ENCODE peak calls at places on chromosomes 16 and 17, in seven cellular contexts. E is GM13976; V is left ventricle myocardium inferior; O is fibroblast of pulmonary artery; L is DND-41; D is PC-9; F is CD4-positive, alpha-beta T cell. T is an unnamed sample.

GRCh38 chr17:40209404-40210093 is 9.6 kb upstream of the WIPF2 start:
- DNase-seq in O (no peak), D (no peak), E (no peak), L (no peak), V (no peak), F (no peak), T (no peak)

GRCh38 chr16:63361032-63361624 is 1324.9 kb upstream of the CDH8 start:
- DNase-seq in L (peak; percentile 25), E (peak; percentile 32), D (no peak), O (peak; percentile 78), F (no peak), V (no peak), T (peak; percentile 67)

GRCh38 chr17:58052951-58053715 is 30.1 kb upstream of the DYNLL2 start:
- DNase-seq in O (no peak), D (no peak), E (no peak), V (no peak), L (no peak), F (no peak), T (no peak)

GRCh38 chr17:77892031-77892430 is 66.5 kb upstream of the TNRC6C start:
- DNase-seq in D (no peak), L (no peak), E (no peak), F (no peak), O (no peak), V (no peak), T (no peak)

GRCh38 chr16:1481906-1482835 is 6.6 kb downstream of the PTX4 start:
- DNase-seq in D (peak; percentile 55), O (no peak), E (no peak), F (no peak), V (no peak), L (no peak), T (no peak)

GRCh38 chr17:64060331-64060730 is 39.9 kb upstream of the ICAM2 start:
- DNase-seq in F (no peak), E (no peak), D (no peak), O (no peak), L (no peak), V (no peak), T (no peak)

GRCh38 chr17:77349976-77350830 is 209.4 kb downstream of the SEC14L1 start:
- DNase-seq in E (peak; percentile 6), D (no peak), O (peak; percentile 82), F (no peak), L (no peak), V (no peak), T (no peak)

GRCh38 chr17:42132941-42133340 is 10.3 kb downstream of the HSPB9 start:
- DNase-seq in E (no peak), O (peak; percentile 69), L (no peak), F (no peak), D (no peak), V (peak; percentile 52), T (no peak)

GRCh38 chr17:876272-876671 is 94.1 kb downstream of the MRM3 start:
- DNase-seq in F (no peak), L (peak; percentile 27), D (no peak), O (no peak), V (no peak), E (peak; percentile 65), T (no peak)

GRCh38 chr17:38616361-38616760 is 10.6 kb upstream of the SRCIN1 start:
- DNase-seq in O (no peak), F (no peak), L (no peak), D (no peak), E (no peak), V (no peak), T (no peak)

GRCh38 chr17:78992542-78993212 is 13.0 kb upstream of the LGALS3BP start:
- DNase-seq in V (no peak), F (no peak), L (no peak), D (no peak), E (no peak), O (no peak), T (no peak)

GRCh38 chr17:48241131-48241591 is 133.6 kb downstream of the SNX11 start:
- DNase-seq in V (peak; percentile 22), O (peak; percentile 73), D (peak; percentile 96), F (no peak), E (peak; percentile 49), L (no peak), T (peak; percentile 65)

GRCh38 chr17:31654936-31655335 is 204.1 kb downstream of the COPRS start:
- DNase-seq in D (peak; percentile 93), O (no peak), L (peak; percentile 7), E (no peak), V (no peak), F (no peak), T (peak; percentile 86)

GRCh38 chr17:63113167-63113566 is 147.1 kb downstream of the TANC2 start:
- DNase-seq in D (no peak), E (no peak), V (no peak), F (no peak), L (no peak), O (peak; percentile 23), T (peak; percentile 10)

GRCh38 chr16:1548234-1548633 is 14.8 kb downstream of the TMEM204 start:
- DNase-seq in E (no peak), O (peak; percentile 41), D (no peak), F (no peak), V (no peak), L (no peak), T (no peak)

GRCh38 chr17:1449412-1449967 is 6.5 kb downstream of the CRK start:
- DNase-seq in E (no peak), L (no peak), O (no peak), D (peak; percentile 34), V (no peak), F (no peak), T (no peak)

GRCh38 chr16:13923703-13924298 is 3.8 kb downstream of the ERCC4 start:
- DNase-seq in F (no peak), L (no peak), O (peak; percentile 81), E (peak; percentile 48), D (peak; percentile 58), V (no peak), T (peak; percentile 51)

GRCh38 chr17:5044630-5045029 is 9.4 kb upstream of the SLC52A1 start:
- DNase-seq in F (no peak), V (no peak), O (no peak), E (no peak), D (peak; percentile 79), L (no peak), T (peak; percentile 39)

GRCh38 chr17:34847939-34848338 is 113.3 kb downstream of the CCT6B start:
- DNase-seq in V (no peak), O (no peak), E (no peak), L (no peak), F (no peak), D (no peak), T (no peak)

GRCh38 chr17:34384271-34384670 is 21.2 kb upstream of the CCL1 start:
- DNase-seq in V (no peak), F (no peak), O (no peak), L (no peak), E (no peak), D (no peak), T (no peak)

GRCh38 chr16:49608801-49609200 is 235.2 kb downstream of the C16orf78 start:
- DNase-seq in E (no peak), L (no peak), D (no peak), V (no peak), F (no peak), O (peak; percentile 68), T (no peak)
- TF ChIP-seq CTCF in E (peak; percentile 9), L (peak; percentile 50), D (no peak), V (peak; percentile 71), F (no peak), O (peak; percentile 72), T (peak; percentile 15)

DNA sequence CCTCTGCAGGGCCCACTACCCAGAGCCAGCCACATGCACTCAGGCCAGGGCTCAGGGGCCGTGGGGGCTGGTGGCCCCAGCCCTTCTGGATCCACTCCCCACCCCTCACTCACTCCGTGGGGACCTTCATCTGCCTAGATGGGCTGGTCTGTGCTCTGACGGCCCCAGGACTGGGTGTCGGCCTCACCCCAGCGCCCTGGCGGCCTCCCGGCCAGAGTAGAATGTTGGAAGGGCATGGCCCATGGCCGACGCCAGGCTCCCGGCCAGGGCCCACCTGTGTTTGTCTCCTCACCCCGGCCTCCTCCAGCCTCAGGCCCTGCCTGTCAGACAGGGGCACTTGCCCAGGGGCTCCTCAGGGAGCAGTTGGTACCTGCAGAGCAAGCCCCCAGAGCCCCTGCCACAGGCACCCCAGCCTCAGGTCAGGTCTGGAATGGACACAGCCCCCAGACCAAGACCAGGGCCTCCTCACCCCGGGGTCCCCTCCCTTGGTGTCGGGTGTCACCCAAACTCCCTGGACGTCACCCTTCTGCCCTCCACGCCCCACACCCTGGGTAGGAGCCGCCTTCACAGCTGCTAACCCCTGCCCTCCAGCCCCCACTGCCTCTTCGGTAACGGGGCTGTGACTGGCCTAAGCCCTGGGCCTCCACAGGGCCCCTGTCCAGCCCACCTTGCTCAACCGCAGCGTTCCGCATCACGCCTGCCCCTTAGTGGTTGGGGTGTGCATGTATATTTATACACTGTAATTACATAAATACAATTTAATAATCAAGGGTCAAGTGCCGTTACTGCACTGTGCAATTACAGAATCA is 3.0 kb upstream of the CDH15 start:
- DNase-seq in V (no peak), E (no peak), F (no peak), L (no peak), D (no peak), O (peak; percentile 13), T (no peak)
- TF ChIP-seq CTCF in V (no peak), E (no peak), F (no peak), L (no peak), D (no peak), O (peak; percentile 3), T (peak; percentile 20)

DNA sequence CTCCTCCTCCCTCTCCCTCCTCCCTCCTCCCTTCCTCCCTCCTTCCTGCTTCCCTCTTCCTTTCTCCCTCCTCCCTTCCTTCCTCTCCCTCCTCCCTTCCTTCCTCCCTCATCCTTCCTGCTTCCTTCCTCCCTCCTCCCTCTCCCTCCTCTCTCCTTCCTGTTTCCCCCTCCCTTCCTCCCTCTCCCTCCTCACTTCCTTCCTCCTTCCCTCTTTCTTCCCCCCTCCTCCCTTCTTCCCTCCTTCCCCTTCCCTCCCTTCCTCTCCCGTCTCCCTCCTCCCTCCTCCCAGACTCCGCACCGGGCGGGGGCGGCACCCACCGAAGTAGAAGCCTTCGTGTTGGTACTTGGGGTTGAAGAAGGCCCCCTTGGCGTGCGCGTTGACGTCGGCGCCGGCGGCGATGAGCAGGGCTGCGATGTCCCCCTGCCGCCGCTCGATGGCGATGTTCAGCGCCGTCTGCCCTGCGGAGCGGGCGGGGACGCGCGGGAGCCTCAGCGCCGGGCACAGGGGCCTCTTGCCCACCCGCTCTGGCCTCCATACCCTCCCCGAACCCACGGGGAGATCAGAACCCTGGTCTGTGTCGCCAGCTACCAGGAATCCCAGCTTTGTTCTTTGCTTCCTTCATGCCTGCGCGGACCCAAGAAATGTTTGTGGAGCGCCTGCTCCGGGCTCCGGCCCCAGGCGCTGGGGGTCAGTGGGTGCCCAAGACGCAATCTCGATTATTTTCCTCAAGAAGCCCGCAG is 22.2 kb downstream of the TRPV3 start:
- DNase-seq in D (no peak), E (peak; percentile 93), F (peak; percentile 12), V (peak; percentile 71), L (no peak), O (peak; percentile 81), T (no peak)
- TF ChIP-seq CTCF in D (no peak), E (peak; percentile 94), F (no peak), V (peak; percentile 81), L (no peak), O (peak; percentile 47), T (no peak)

GRCh38 chr16:30838876-30839471 is 52.0 kb upstream of the ZNF629 start:
- DNase-seq in V (no peak), O (no peak), E (no peak), D (no peak), L (no peak), F (no peak), T (no peak)
- TF ChIP-seq CTCF in V (no peak), O (peak; percentile 7), E (no peak), D (no peak), L (no peak), F (no peak), T (no peak)

GRCh38 chr16:77190478-77191258 is at the start of gene MON1B:
- DNase-seq in E (peak; percentile 96), V (peak; percentile 97), D (peak; percentile 97), F (peak; percentile 89), O (peak; percentile 99), L (peak; percentile 97), T (peak; percentile 99)
- TF ChIP-seq CTCF in E (no peak), V (peak; percentile 14), D (no peak), F (no peak), O (no peak), L (peak; percentile 6), T (no peak)

T was measured in MCF 10A.